ENCODE peak calls at places on chromosomes 4 and X, in nine cellular contexts. One of them, this sample, is unnamed.

GRCh38 chr4:23741586-23742240 is 148.1 kb downstream of the PPARGC1A start:
- DNase-seq in DND-41: no peak
- DNase-seq in foreskin fibroblast: no peak
- DNase-seq in Caco-2: no peak
- DNase-seq in transverse colon: peak
- DNase-seq in breast epithelium: no peak
- DNase-seq in CD8-positive, alpha-beta memory T cell: no peak
- DNase-seq in endodermal cell: no peak
- DNase-seq in GM12865: no peak
- DNase-seq in this sample: no peak

GRCh38 chr4:97720869-97721432 is 422.3 kb downstream of the STPG2 start:
- DNase-seq in endodermal cell: no peak
- DNase-seq in Caco-2: no peak
- DNase-seq in foreskin fibroblast: no peak
- DNase-seq in CD8-positive, alpha-beta memory T cell: no peak
- DNase-seq in DND-41: no peak
- DNase-seq in breast epithelium: no peak
- DNase-seq in GM12865: no peak
- DNase-seq in transverse colon: no peak
- DNase-seq in this sample: no peak

GRCh38 chr4:61210186-61210939 is 10.2 kb downstream of the ADGRL3 start:
- DNase-seq in GM12865: no peak
- DNase-seq in DND-41: no peak
- DNase-seq in Caco-2: no peak
- DNase-seq in transverse colon: no peak
- DNase-seq in foreskin fibroblast: no peak
- DNase-seq in CD8-positive, alpha-beta memory T cell: no peak
- DNase-seq in endodermal cell: peak
- DNase-seq in breast epithelium: no peak
- DNase-seq in this sample: no peak

GRCh38 chr4:25425361-25425760 is 48.3 kb downstream of the ANAPC4 start:
- DNase-seq in foreskin fibroblast: no peak
- DNase-seq in transverse colon: no peak
- DNase-seq in endodermal cell: no peak
- DNase-seq in breast epithelium: no peak
- DNase-seq in Caco-2: no peak
- DNase-seq in DND-41: no peak
- DNase-seq in CD8-positive, alpha-beta memory T cell: no peak
- DNase-seq in GM12865: no peak
- DNase-seq in this sample: no peak

GRCh38 chr4:2272026-2272827 is 10.3 kb upstream of the MXD4 start:
- DNase-seq in breast epithelium: no peak
- DNase-seq in Caco-2: no peak
- DNase-seq in DND-41: no peak
- DNase-seq in foreskin fibroblast: no peak
- DNase-seq in endodermal cell: no peak
- DNase-seq in GM12865: no peak
- DNase-seq in CD8-positive, alpha-beta memory T cell: no peak
- DNase-seq in transverse colon: no peak
- DNase-seq in this sample: no peak

GRCh38 chrX:145817299-145817665 is 347 bp upstream of the SLITRK2 start:
- DNase-seq in endodermal cell: peak
- DNase-seq in foreskin fibroblast: no peak
- DNase-seq in transverse colon: no peak
- DNase-seq in breast epithelium: no peak
- DNase-seq in DND-41: no peak
- DNase-seq in Caco-2: no peak
- DNase-seq in CD8-positive, alpha-beta memory T cell: no peak
- DNase-seq in GM12865: no peak
- DNase-seq in this sample: no peak

GRCh38 chr4:76718021-76718420 is 179.9 kb downstream of the SOWAHB start:
- DNase-seq in transverse colon: no peak
- DNase-seq in CD8-positive, alpha-beta memory T cell: no peak
- DNase-seq in foreskin fibroblast: no peak
- DNase-seq in DND-41: no peak
- DNase-seq in Caco-2: no peak
- DNase-seq in breast epithelium: no peak
- DNase-seq in GM12865: no peak
- DNase-seq in endodermal cell: no peak
- DNase-seq in this sample: no peak

GRCh38 chr4:118942465-118942864 is 53.8 kb downstream of the SYNPO2 start:
- DNase-seq in DND-41: no peak
- DNase-seq in Caco-2: no peak
- DNase-seq in CD8-positive, alpha-beta memory T cell: no peak
- DNase-seq in endodermal cell: no peak
- DNase-seq in breast epithelium: no peak
- DNase-seq in foreskin fibroblast: peak
- DNase-seq in transverse colon: no peak
- DNase-seq in GM12865: no peak
- DNase-seq in this sample: no peak

GRCh38 chr4:67344594-67345380 is 200.5 kb downstream of the CENPC start:
- DNase-seq in endodermal cell: no peak
- DNase-seq in CD8-positive, alpha-beta memory T cell: no peak
- DNase-seq in DND-41: no peak
- DNase-seq in GM12865: no peak
- DNase-seq in Caco-2: no peak
- DNase-seq in breast epithelium: no peak
- DNase-seq in foreskin fibroblast: no peak
- DNase-seq in transverse colon: no peak
- DNase-seq in this sample: no peak

GRCh38 chr4:45621926-45622325 is 501.9 kb downstream of the GABRG1 start:
- DNase-seq in Caco-2: no peak
- DNase-seq in breast epithelium: no peak
- DNase-seq in DND-41: no peak
- DNase-seq in GM12865: no peak
- DNase-seq in foreskin fibroblast: no peak
- DNase-seq in CD8-positive, alpha-beta memory T cell: no peak
- DNase-seq in endodermal cell: no peak
- DNase-seq in transverse colon: no peak
- DNase-seq in this sample: no peak

GRCh38 chrX:49877397-49878101 is 1.7 kb upstream of the USP27X start:
- DNase-seq in foreskin fibroblast: peak
- DNase-seq in GM12865: no peak
- DNase-seq in transverse colon: no peak
- DNase-seq in breast epithelium: no peak
- DNase-seq in endodermal cell: no peak
- DNase-seq in CD8-positive, alpha-beta memory T cell: no peak
- DNase-seq in DND-41: no peak
- DNase-seq in Caco-2: peak
- DNase-seq in this sample: no peak

DNA sequence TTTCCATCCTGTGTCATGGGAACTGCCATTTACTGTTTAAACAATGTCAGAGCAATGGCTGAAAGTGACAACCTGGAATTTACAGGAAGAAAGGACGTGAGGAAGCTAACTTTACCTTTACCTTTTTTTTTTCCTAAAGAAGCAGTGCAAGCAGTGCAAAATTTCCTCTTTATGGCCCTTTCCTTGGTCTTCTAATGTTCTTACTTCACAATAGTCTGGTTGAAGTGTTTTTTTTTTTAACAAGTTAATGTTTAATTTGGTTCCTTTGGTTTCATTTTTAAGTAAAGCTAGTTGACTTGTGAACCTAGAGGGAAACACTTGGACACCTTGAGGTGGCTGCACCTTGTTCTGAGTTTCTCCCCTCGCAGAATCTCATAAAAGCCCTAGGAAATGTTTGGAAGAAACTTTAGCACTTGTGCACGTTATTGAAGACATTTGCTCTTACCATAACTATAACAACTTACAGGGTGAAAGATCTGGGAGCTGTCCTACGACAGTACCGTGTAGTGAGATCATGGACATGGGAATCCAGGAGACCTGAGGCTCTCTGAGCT is 1.8 kb downstream of the SGMS2 start:
- DNase-seq in GM12865: no peak
- DNase-seq in foreskin fibroblast: no peak
- DNase-seq in CD8-positive, alpha-beta memory T cell: no peak
- DNase-seq in Caco-2: no peak
- DNase-seq in DND-41: no peak
- DNase-seq in breast epithelium: no peak
- DNase-seq in transverse colon: peak
- DNase-seq in endodermal cell: no peak
- DNase-seq in this sample: no peak
- H3K4me3 ChIP-seq in GM12865: no peak
- H3K4me3 ChIP-seq in foreskin fibroblast: peak
- H3K4me3 ChIP-seq in CD8-positive, alpha-beta memory T cell: no peak
- H3K4me3 ChIP-seq in Caco-2: peak
- H3K4me3 ChIP-seq in DND-41: no peak
- H3K4me3 ChIP-seq in breast epithelium: peak
- H3K4me3 ChIP-seq in transverse colon: no peak
- H3K4me3 ChIP-seq in endodermal cell: no peak
- H3K4me3 ChIP-seq in this sample: no peak

GRCh38 chr4:137129471-137130244 is 402.6 kb downstream of the PCDH18 start:
- DNase-seq in DND-41: no peak
- DNase-seq in transverse colon: no peak
- DNase-seq in endodermal cell: no peak
- DNase-seq in breast epithelium: no peak
- DNase-seq in foreskin fibroblast: peak
- DNase-seq in CD8-positive, alpha-beta memory T cell: no peak
- DNase-seq in Caco-2: no peak
- DNase-seq in GM12865: no peak
- DNase-seq in this sample: no peak

GRCh38 chr4:137125011-137125410 is 407.3 kb downstream of the PCDH18 start:
- DNase-seq in DND-41: no peak
- DNase-seq in transverse colon: no peak
- DNase-seq in GM12865: no peak
- DNase-seq in foreskin fibroblast: peak
- DNase-seq in CD8-positive, alpha-beta memory T cell: no peak
- DNase-seq in endodermal cell: no peak
- DNase-seq in Caco-2: no peak
- DNase-seq in breast epithelium: no peak
- DNase-seq in this sample: no peak

GRCh38 chr4:137122876-137123275 is 409.4 kb downstream of the PCDH18 start:
- DNase-seq in Caco-2: no peak
- DNase-seq in DND-41: no peak
- DNase-seq in transverse colon: no peak
- DNase-seq in GM12865: no peak
- DNase-seq in endodermal cell: no peak
- DNase-seq in foreskin fibroblast: no peak
- DNase-seq in CD8-positive, alpha-beta memory T cell: no peak
- DNase-seq in breast epithelium: no peak
- DNase-seq in this sample: no peak

GRCh38 chr4:137124278-137124932 is 407.9 kb downstream of the PCDH18 start:
- DNase-seq in breast epithelium: no peak
- DNase-seq in DND-41: no peak
- DNase-seq in endodermal cell: no peak
- DNase-seq in foreskin fibroblast: peak
- DNase-seq in GM12865: peak
- DNase-seq in transverse colon: no peak
- DNase-seq in Caco-2: no peak
- DNase-seq in CD8-positive, alpha-beta memory T cell: no peak
- DNase-seq in this sample: peak
- H3K4me3 ChIP-seq in breast epithelium: peak
- H3K4me3 ChIP-seq in DND-41: no peak
- H3K4me3 ChIP-seq in endodermal cell: no peak
- H3K4me3 ChIP-seq in foreskin fibroblast: peak
- H3K4me3 ChIP-seq in GM12865: no peak
- H3K4me3 ChIP-seq in transverse colon: peak
- H3K4me3 ChIP-seq in Caco-2: no peak
- H3K4me3 ChIP-seq in CD8-positive, alpha-beta memory T cell: no peak
- H3K4me3 ChIP-seq in this sample: no peak

GRCh38 chr4:186666252-186666651 is 57.4 kb downstream of the FAT1 start:
- DNase-seq in GM12865: no peak
- DNase-seq in transverse colon: no peak
- DNase-seq in endodermal cell: no peak
- DNase-seq in foreskin fibroblast: no peak
- DNase-seq in Caco-2: no peak
- DNase-seq in CD8-positive, alpha-beta memory T cell: no peak
- DNase-seq in DND-41: no peak
- DNase-seq in breast epithelium: no peak
- DNase-seq in this sample: no peak

GRCh38 chr4:186669735-186670134 is 53.9 kb downstream of the FAT1 start:
- DNase-seq in foreskin fibroblast: no peak
- DNase-seq in endodermal cell: no peak
- DNase-seq in breast epithelium: no peak
- DNase-seq in GM12865: no peak
- DNase-seq in CD8-positive, alpha-beta memory T cell: no peak
- DNase-seq in DND-41: no peak
- DNase-seq in transverse colon: no peak
- DNase-seq in Caco-2: no peak
- DNase-seq in this sample: no peak

GRCh38 chr4:186666750-186667149 is 56.9 kb downstream of the FAT1 start:
- DNase-seq in GM12865: no peak
- DNase-seq in foreskin fibroblast: no peak
- DNase-seq in endodermal cell: no peak
- DNase-seq in breast epithelium: no peak
- DNase-seq in Caco-2: no peak
- DNase-seq in transverse colon: no peak
- DNase-seq in DND-41: no peak
- DNase-seq in CD8-positive, alpha-beta memory T cell: no peak
- DNase-seq in this sample: no peak

DNA sequence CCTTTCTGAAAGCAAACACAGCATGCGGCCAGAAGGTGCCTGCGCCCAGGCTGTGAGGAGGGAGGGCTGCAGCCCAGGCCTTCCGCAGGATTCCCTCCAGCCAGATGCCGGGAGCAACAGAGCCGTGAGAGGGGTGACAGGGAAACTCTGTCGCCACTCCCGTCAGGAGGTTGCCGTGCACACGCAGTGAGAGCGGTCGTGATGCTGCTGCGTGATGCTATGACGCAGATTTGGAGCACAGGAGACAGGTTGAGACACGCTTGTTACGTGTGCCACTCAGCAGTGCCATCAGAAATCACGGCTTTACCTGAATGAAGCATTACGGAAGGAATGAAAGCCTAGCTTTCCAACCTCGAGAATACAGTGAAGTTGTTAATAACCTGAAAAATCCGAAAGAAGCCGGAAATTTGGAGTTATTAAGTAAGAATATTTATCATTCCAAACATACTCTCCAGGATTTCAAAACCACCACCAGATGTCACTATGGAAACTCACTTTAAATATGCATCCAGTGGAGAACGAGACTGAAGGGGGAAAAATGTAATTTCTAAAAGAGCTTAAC is 54.4 kb downstream of the FAT1 start:
- DNase-seq in foreskin fibroblast: peak
- DNase-seq in transverse colon: no peak
- DNase-seq in CD8-positive, alpha-beta memory T cell: no peak
- DNase-seq in endodermal cell: peak
- DNase-seq in Caco-2: no peak
- DNase-seq in DND-41: no peak
- DNase-seq in breast epithelium: peak
- DNase-seq in GM12865: no peak
- DNase-seq in this sample: no peak
- H3K4me3 ChIP-seq in foreskin fibroblast: no peak
- H3K4me3 ChIP-seq in transverse colon: no peak
- H3K4me3 ChIP-seq in CD8-positive, alpha-beta memory T cell: no peak
- H3K4me3 ChIP-seq in endodermal cell: no peak
- H3K4me3 ChIP-seq in Caco-2: no peak
- H3K4me3 ChIP-seq in DND-41: no peak
- H3K4me3 ChIP-seq in breast epithelium: peak
- H3K4me3 ChIP-seq in GM12865: no peak
- H3K4me3 ChIP-seq in this sample: no peak

DNA sequence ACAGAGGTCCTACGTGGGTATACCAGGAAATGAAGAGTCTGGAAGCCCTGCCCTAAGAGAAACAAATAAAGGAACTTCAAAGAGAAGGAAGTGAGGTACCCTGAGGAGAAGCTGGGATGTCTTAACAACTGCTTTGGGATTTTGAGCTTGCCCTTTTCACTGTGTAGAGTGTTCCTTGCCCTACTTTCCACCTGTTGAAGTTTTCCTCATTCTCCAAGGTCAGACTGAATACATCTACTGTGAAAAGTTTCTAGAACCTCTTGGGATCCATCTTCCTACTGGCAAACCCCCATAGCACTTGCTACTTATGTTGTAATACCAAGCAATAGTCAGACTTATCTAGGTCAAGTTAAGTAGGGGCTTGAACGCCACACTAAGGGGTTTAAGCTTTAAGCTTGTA is 1.2 kb upstream of the REST start:
- DNase-seq in DND-41: no peak
- DNase-seq in CD8-positive, alpha-beta memory T cell: no peak
- DNase-seq in breast epithelium: no peak
- DNase-seq in transverse colon: no peak
- DNase-seq in Caco-2: no peak
- DNase-seq in GM12865: no peak
- DNase-seq in endodermal cell: peak
- DNase-seq in foreskin fibroblast: no peak
- DNase-seq in this sample: no peak
- H3K4me3 ChIP-seq in DND-41: no peak
- H3K4me3 ChIP-seq in CD8-positive, alpha-beta memory T cell: no peak
- H3K4me3 ChIP-seq in breast epithelium: no peak
- H3K4me3 ChIP-seq in transverse colon: no peak
- H3K4me3 ChIP-seq in Caco-2: no peak
- H3K4me3 ChIP-seq in GM12865: no peak
- H3K4me3 ChIP-seq in endodermal cell: peak
- H3K4me3 ChIP-seq in foreskin fibroblast: no peak
- H3K4me3 ChIP-seq in this sample: no peak

This sample was measured in Jurkat, Clone E6-1.